ENCODE peak calls at places on chromosome 22, in eight cellular contexts. W is fibroblast of mammary gland; A is CD8-positive, alpha-beta memory T cell; F is kidney glomerular epithelial cell; Q is stimulated activated CD4-positive, alpha-beta T cell treated with anti-CD3 and anti-CD28 coated beads, Interleukin-4, amount 100 ng/mL, for 48 hours; N is breast epithelium; I is memory B cell; K is GM12865. R is an unnamed sample.

GRCh38 chr22:37312549-37313183 is 30.4 kb downstream of the CYTH4 start:
- DNase-seq in W (no peak), K (no peak), A (no peak), F (no peak), Q (no peak), N (no peak), I (no peak), R (no peak)

GRCh38 chr22:43550024-43550620 is 138.3 kb downstream of the MPPED1 start:
- DNase-seq in A (no peak), N (peak), I (no peak), F (no peak), K (peak), W (no peak), Q (no peak), R (no peak)

GRCh38 chr22:40419718-40420117 is 49.3 kb downstream of the SGSM3 start:
- DNase-seq in K (no peak), A (no peak), N (peak), I (no peak), W (no peak), F (no peak), Q (no peak), R (no peak)

GRCh38 chr22:35217541-35217940 is 39.8 kb upstream of the HMGXB4 start:
- DNase-seq in Q (no peak), A (no peak), F (no peak), I (no peak), K (no peak), N (no peak), W (no peak), R (no peak)

GRCh38 chr22:24066260-24066659 is 55.2 kb downstream of the CABIN1 start:
- DNase-seq in I (no peak), Q (no peak), K (no peak), A (no peak), F (no peak), W (no peak), N (no peak), R (no peak)

GRCh38 chr22:46044718-46045458 is 67.9 kb upstream of the WNT7B start:
- DNase-seq in Q (no peak), K (no peak), W (no peak), I (no peak), N (no peak), F (no peak), A (peak), R (no peak)

GRCh38 chr22:33204408-33204807 is 146.2 kb upstream of the SYN3 start:
- DNase-seq in K (no peak), W (no peak), A (no peak), F (no peak), I (no peak), N (no peak), Q (no peak), R (no peak)

GRCh38 chr22:26410398-26410797 is 18.7 kb upstream of the ASPHD2 start:
- DNase-seq in W (no peak), N (no peak), K (no peak), F (no peak), Q (no peak), A (no peak), I (no peak), R (no peak)

GRCh38 chr22:40238425-40239344 is 61.0 kb downstream of the TNRC6B start:
- DNase-seq in K (peak), W (peak), I (no peak), N (no peak), Q (no peak), F (peak), A (no peak), R (no peak)

R was measured in activated T-helper 2 cell treated with anti-CD3 and anti-CD28 coated beads, Interferon-gamma antibody, Interleukin-2, Interleukin-4, amounts not matched to agents 10 μg/mL and 5 μg/mL and 100 μg/mL, durations not matched to agents 14 hours and 24 hours and 36 hours.